ENCODE peak calls at places on chromosomes 1 and 21, in nine cellular contexts. E, B, Q, F, I, V, W, T and L are unnamed samples.

GRCh38 chr1:161506336-161507223 is 1.3 kb downstream of the FCGR2A start:
- DNase-seq in E (no peak), B (peak; percentile 16), Q (peak; percentile 45), F (no peak), I (no peak), V (no peak), W (no peak), T (no peak), L (no peak)

GRCh38 chr21:32521736-32522360 is 63.5 kb downstream of the TCP10L start:
- DNase-seq in E (no peak), B (no peak), Q (no peak), F (no peak), I (no peak), V (no peak), W (no peak), T (no peak), L (no peak)

GRCh38 chr1:121586369-121587229 is 401.8 kb downstream of the SRGAP2C start:
- DNase-seq in E (peak; percentile 7), B (peak; percentile 12), Q (no peak), F (no peak), I (no peak), V (no peak), W (no peak), T (no peak), L (no peak)

GRCh38 chr1:232450626-232451025 is 179.3 kb downstream of the SIPA1L2 start:
- DNase-seq in E (no peak), B (no peak), Q (no peak), F (no peak), I (peak; percentile 43), V (no peak), W (no peak), T (no peak), L (no peak)

GRCh38 chr1:201313086-201313485 is 29.8 kb downstream of the PKP1 start:
- DNase-seq in E (no peak), B (no peak), Q (no peak), F (no peak), I (no peak), V (no peak), W (no peak), T (no peak), L (no peak)

GRCh38 chr1:243462929-243463697 is 207.3 kb downstream of the SDCCAG8 start:
- DNase-seq in E (no peak), B (no peak), Q (no peak), F (no peak), I (no peak), V (no peak), W (no peak), T (no peak), L (no peak)

GRCh38 chr1:17742590-17742989 is 12.5 kb upstream of the ACTL8 start:
- DNase-seq in E (no peak), B (no peak), Q (no peak), F (no peak), I (no peak), V (no peak), W (no peak), T (no peak), L (no peak)

GRCh38 chr1:171717080-171717479 is 24.8 kb downstream of the VAMP4 start:
- DNase-seq in E (no peak), B (no peak), Q (no peak), F (no peak), I (no peak), V (no peak), W (no peak), T (no peak), L (no peak)

GRCh38 chr1:70768211-70768610 is 279.4 kb downstream of the PTGER3 start:
- DNase-seq in E (no peak), B (no peak), Q (no peak), F (no peak), I (no peak), V (no peak), W (no peak), T (no peak), L (no peak)

GRCh38 chr1:90591355-90591969 is 125.6 kb downstream of the BARHL2 start:
- DNase-seq in E (no peak), B (no peak), Q (no peak), F (no peak), I (no peak), V (no peak), W (no peak), T (no peak), L (no peak)

GRCh38 chr21:43890042-43890441 is 25.0 kb downstream of the AGPAT3 start:
- DNase-seq in E (no peak), B (no peak), Q (no peak), F (no peak), I (no peak), V (no peak), W (no peak), T (no peak), L (no peak)

GRCh38 chr1:219298581-219299148 is 125.0 kb downstream of the LYPLAL1 start:
- DNase-seq in E (no peak), B (no peak), Q (no peak), F (no peak), I (no peak), V (no peak), W (no peak), T (no peak), L (no peak)

GRCh38 chr1:198681831-198682756 is 43.3 kb downstream of the PTPRC start:
- DNase-seq in E (peak; percentile 94), B (peak; percentile 86), Q (peak; percentile 63), F (peak; percentile 97), I (peak; percentile 48), V (peak; percentile 78), W (peak; percentile 76), T (peak; percentile 77), L (peak; percentile 79)

GRCh38 chr21:20996421-20997307 is 1.5 kb upstream of the NCAM2 start:
- DNase-seq in E (no peak), B (no peak), Q (no peak), F (no peak), I (no peak), V (no peak), W (no peak), T (no peak), L (no peak)

GRCh38 chr1:234961468-234962339 is 166.9 kb downstream of the TOMM20 start:
- DNase-seq in E (no peak), B (no peak), Q (peak; percentile 72), F (no peak), I (peak; percentile 40), V (no peak), W (no peak), T (no peak), L (no peak)

GRCh38 chr1:99264201-99265021 is at the start of gene PLPPR4:
- DNase-seq in E (no peak), B (peak; percentile 17), Q (peak; percentile 16), F (no peak), I (peak; percentile 26), V (no peak), W (no peak), T (no peak), L (peak; percentile 72)

GRCh38 chr1:194975913-194976312 is 1632.3 kb downstream of the KCNT2 start:
- DNase-seq in E (no peak), B (no peak), Q (no peak), F (no peak), I (peak; percentile 1), V (no peak), W (no peak), T (no peak), L (no peak)

GRCh38 chr1:8352471-8352845 is 34.5 kb downstream of the SLC45A1 start:
- DNase-seq in E (no peak), B (no peak), Q (peak; percentile 80), F (no peak), I (no peak), V (no peak), W (no peak), T (no peak), L (no peak)

GRCh38 chr1:68229927-68230812 is 2.2 kb downstream of the WLS start:
- DNase-seq in E (no peak), B (no peak), Q (peak; percentile 35), F (no peak), I (no peak), V (no peak), W (no peak), T (no peak), L (peak; percentile 57)

GRCh38 chr1:172470149-172470548 is 26.3 kb upstream of the PIGC start:
- DNase-seq in E (no peak), B (no peak), Q (no peak), F (no peak), I (no peak), V (no peak), W (no peak), T (no peak), L (no peak)

GRCh38 chr1:43404353-43404752 is 14.7 kb downstream of the SZT2 start:
- DNase-seq in E (no peak), B (no peak), Q (no peak), F (no peak), I (no peak), V (no peak), W (no peak), T (no peak), L (no peak)

GRCh38 chr1:168687796-168688195 is 41.2 kb downstream of the DPT start:
- DNase-seq in E (no peak), B (no peak), Q (no peak), F (no peak), I (no peak), V (no peak), W (no peak), T (no peak), L (no peak)

GRCh38 chr1:3369437-3370076 is 84.9 kb upstream of the ARHGEF16 start:
- DNase-seq in E (no peak), B (no peak), Q (peak; percentile 63), F (no peak), I (peak; percentile 88), V (no peak), W (no peak), T (no peak), L (no peak)

GRCh38 chr21:9756677-9757076 is 764.7 kb upstream of the TPTE start:
- DNase-seq in E (no peak), B (no peak), Q (no peak), F (no peak), I (no peak), V (no peak), W (no peak), T (no peak), L (no peak)

GRCh38 chr1:169113613-169114119 is 7.2 kb downstream of the ATP1B1 start:
- DNase-seq in E (no peak), B (no peak), Q (peak; percentile 61), F (no peak), I (peak; percentile 72), V (no peak), W (no peak), T (no peak), L (no peak)

GRCh38 chr1:64471218-64471719 is 1.3 kb downstream of the CACHD1 start:
- DNase-seq in E (peak; percentile 9), B (peak; percentile 28), Q (peak; percentile 70), F (no peak), I (no peak), V (no peak), W (no peak), T (no peak), L (no peak)

GRCh38 chr1:8649027-8649426 is 168.4 kb downstream of the RERE start:
- DNase-seq in E (no peak), B (peak; percentile 13), Q (no peak), F (no peak), I (no peak), V (no peak), W (no peak), T (no peak), L (peak; percentile 21)

GRCh38 chr1:242467556-242468145 is 56.8 kb downstream of the PLD5 start:
- DNase-seq in E (no peak), B (peak; percentile 42), Q (peak; percentile 51), F (no peak), I (no peak), V (no peak), W (peak; percentile 11), T (peak; percentile 1), L (peak; percentile 64)

GRCh38 chr21:37546949-37547614 is 180.5 kb downstream of the DYRK1A start:
- DNase-seq in E (no peak), B (peak; percentile 37), Q (no peak), F (no peak), I (no peak), V (no peak), W (no peak), T (no peak), L (peak; percentile 51)

GRCh38 chr1:197106869-197107268 is 39.6 kb downstream of the ASPM start:
- DNase-seq in E (no peak), B (no peak), Q (no peak), F (no peak), I (no peak), V (no peak), W (no peak), T (no peak), L (no peak)

GRCh38 chr1:207810173-207810572 is 58.3 kb downstream of the CD46 start:
- DNase-seq in E (no peak), B (no peak), Q (no peak), F (no peak), I (no peak), V (no peak), W (no peak), T (no peak), L (no peak)